ENCODE peak calls at places on chromosomes 11 and 22, in five cellular contexts. J is stomach, K is uterus, R is coronary artery, L is PC-3. V is an unnamed sample.

GRCh38 chr11:61266602-61267001 is 25.6 kb downstream of the PGA5 start:
- DNase-seq in L (peak; percentile 31), J (no peak), R (no peak), K (no peak), V (no peak)

GRCh38 chr22:49191506-49191980 is 636.1 kb downstream of the BRD1 start:
- DNase-seq in J (no peak), K (no peak), L (no peak), R (no peak), V (no peak)

GRCh38 chr22:28116261-28116673 is 197.2 kb upstream of the PITPNB start:
- DNase-seq in R (no peak), K (peak; percentile 81), J (no peak), L (peak; percentile 61), V (peak; percentile 74)

GRCh38 chr11:13923716-13924650 is 38.5 kb upstream of the SPON1 start:
- DNase-seq in K (no peak), J (no peak), R (no peak), L (peak; percentile 75), V (no peak)

GRCh38 chr11:69481393-69481844 is at the start of gene LINC01488:
- DNase-seq in K (no peak), L (no peak), R (no peak), J (no peak), V (no peak)

GRCh38 chr11:47943721-47944554 is 36.4 kb upstream of the PTPRJ start:
- DNase-seq in J (no peak), K (no peak), R (no peak), L (no peak), V (no peak)

GRCh38 chr11:113553235-113553634 is 78.0 kb upstream of the DRD2 start:
- DNase-seq in R (no peak), K (peak; percentile 24), L (peak; percentile 93), J (no peak), V (no peak)

GRCh38 chr11:114290503-114291239 is 5.5 kb upstream of the NNMT start:
- DNase-seq in L (no peak), J (no peak), R (no peak), K (no peak), V (no peak)

GRCh38 chr22:24175160-24175808 is 6.0 kb upstream of the SUSD2 start:
- DNase-seq in R (peak; percentile 93), J (peak; percentile 83), K (peak; percentile 84), L (peak; percentile 67), V (no peak)

GRCh38 chr11:112558691-112559090 is 298.0 kb upstream of the PLET1 start:
- DNase-seq in L (no peak), J (no peak), R (no peak), K (no peak), V (no peak)

GRCh38 chr11:102047305-102047924 is at the start of gene CFAP300:
- DNase-seq in J (peak; percentile 82), L (peak; percentile 77), K (peak; percentile 91), R (peak; percentile 94), V (no peak)

GRCh38 chr11:69437001-69437875 is 44.2 kb upstream of the LINC01488 start:
- DNase-seq in L (peak; percentile 85), K (no peak), R (no peak), J (no peak), V (no peak)

GRCh38 chr11:124075492-124075840 is 34.3 kb upstream of the OR10G7 start:
- DNase-seq in J (no peak), L (no peak), K (no peak), R (no peak), V (no peak)

GRCh38 chr11:96279421-96280290 is 63.3 kb downstream of the MAML2 start:
- DNase-seq in L (peak; percentile 84), J (no peak), R (no peak), K (no peak), V (peak; percentile 85)

GRCh38 chr22:38226853-38227649 is 25.3 kb downstream of the MAFF start:
- DNase-seq in R (no peak), J (no peak), K (no peak), L (no peak), V (no peak)
- H3K27ac ChIP-seq in R (no peak overlapping the region), J (peak overlapping the region; percentile 90), K (peak overlapping the region; percentile 81), L (no peak overlapping the region), V (no peak overlapping the region)

GRCh38 chr11:133951484-133952198 is 5.1 kb downstream of the IGSF9B start:
- DNase-seq in J (no peak), R (peak; percentile 90), K (no peak), L (peak; percentile 25), V (no peak)
- H3K27ac ChIP-seq in J (peak overlapping the region; percentile 73), R (peak overlapping the region; percentile 73), K (peak overlapping the region; percentile 55), L (no peak overlapping the region), V (no peak overlapping the region)

GRCh38 chr11:15224466-15224865 is 109.7 kb downstream of the INSC start:
- DNase-seq in J (no peak), K (no peak), R (no peak), L (no peak), V (no peak)
- H3K27ac ChIP-seq in J (no peak overlapping the region), K (no peak overlapping the region), R (no peak overlapping the region), L (no peak overlapping the region), V (no peak overlapping the region)

GRCh38 chr22:45435544-45436139 is 22.1 kb downstream of the RIBC2 start:
- DNase-seq in R (peak; percentile 89), K (peak; percentile 92), L (peak; percentile 83), J (peak; percentile 92), V (peak; percentile 41)

GRCh38 chr22:45444168-45444567 is 30.7 kb downstream of the RIBC2 start:
- DNase-seq in R (no peak), K (no peak), J (no peak), L (no peak), V (no peak)

GRCh38 chr22:45442120-45442519 is 28.6 kb downstream of the RIBC2 start:
- DNase-seq in L (no peak), K (no peak), R (no peak), J (no peak), V (no peak)

GRCh38 chr22:45441158-45441557 is 27.7 kb downstream of the RIBC2 start:
- DNase-seq in R (no peak), L (peak; percentile 70), J (peak; percentile 35), K (peak; percentile 73), V (no peak)

GRCh38 chr22:45438364-45438763 is 24.9 kb downstream of the RIBC2 start:
- DNase-seq in K (no peak), L (no peak), R (no peak), J (no peak), V (no peak)
- H3K27ac ChIP-seq in K (no peak overlapping the region), L (no peak overlapping the region), R (no peak overlapping the region), J (no peak overlapping the region), V (no peak overlapping the region)

GRCh38 chr22:25420925-25421904 is 143.3 kb upstream of the GRK3 start:
- DNase-seq in J (no peak), K (no peak), L (no peak), R (peak; percentile 43), V (no peak)
- H3K27ac ChIP-seq in J (no peak overlapping the region), K (no peak overlapping the region), L (no peak overlapping the region), R (no peak overlapping the region), V (no peak overlapping the region)

GRCh38 chr11:68032003-68032402 is 1.5 kb downstream of the NDUFS8 start:
- DNase-seq in R (no peak), L (no peak), J (no peak), K (no peak), V (no peak)
- H3K27ac ChIP-seq in R (no peak overlapping the region), L (no peak overlapping the region), J (peak overlapping the region; percentile 92), K (no peak overlapping the region), V (no peak overlapping the region)

GRCh38 chr11:19084661-19085315 is 24.3 kb upstream of the MRGPRX2 start:
- DNase-seq in R (no peak), K (no peak), L (peak; percentile 40), J (no peak), V (no peak)

GRCh38 chr11:19087658-19088057 is 27.1 kb upstream of the MRGPRX2 start:
- DNase-seq in R (no peak), J (no peak), K (no peak), L (peak; percentile 92), V (peak; percentile 44)

GRCh38 chr11:19079643-19080440 is 19.3 kb upstream of the MRGPRX2 start:
- DNase-seq in R (no peak), J (no peak), L (peak; percentile 96), K (peak; percentile 25), V (peak; percentile 78)

GRCh38 chr11:19080579-19080993 is 20.1 kb upstream of the MRGPRX2 start:
- DNase-seq in L (peak; percentile 95), R (no peak), J (no peak), K (no peak), V (peak; percentile 72)

GRCh38 chr11:19083166-19083565 is 22.6 kb upstream of the MRGPRX2 start:
- DNase-seq in J (no peak), K (no peak), L (no peak), R (no peak), V (no peak)
- H3K27ac ChIP-seq in J (no peak overlapping the region), K (no peak overlapping the region), L (no peak overlapping the region), R (no peak overlapping the region), V (peak overlapping the region; percentile 11)